ENCODE peak calls at places on chromosomes 6 and 20, in six cellular contexts. D is RWPE1; R is activated CD4-positive, alpha-beta T cell treated with anti-CD3 and anti-CD28 coated beads, Interleukin-2, amount 50 U/mL, for 24 hours; W is PC-3; K is T-helper 17 cell; O is colonic mucosa. Y is an unnamed sample.
A peak's percentile ranks its signal among the peaks of the same experiment; 100 is the strongest.

GRCh38 chr6:22236626-22237414 is 60.0 kb downstream of the PRL start:
- DNase-seq in R (no peak), D (peak; percentile 80), W (peak; percentile 97), K (no peak), O (no peak), Y (no peak)

GRCh38 chr6:32666420-32667300 is at the start of gene HLA-DQB1:
- DNase-seq in W (peak; percentile 59), D (peak; percentile 51), O (peak; percentile 19), K (no peak), R (no peak), Y (no peak)

GRCh38 chr6:27662770-27663169 is 189.9 kb upstream of the ZNF184 start:
- DNase-seq in K (no peak), W (no peak), D (no peak), O (no peak), R (no peak), Y (no peak)

GRCh38 chr6:19578489-19578888 is 258.7 kb upstream of the ID4 start:
- DNase-seq in K (no peak), O (no peak), D (no peak), W (no peak), R (no peak), Y (no peak)

GRCh38 chr6:41940759-41941279 is 789 bp downstream of the CCND3 start:
- DNase-seq in D (peak; percentile 45), K (peak; percentile 34), O (peak; percentile 65), R (no peak), W (peak; percentile 13), Y (peak; percentile 76)

GRCh38 chr6:44067073-44067759 is 60.0 kb downstream of the MRPL14 start:
- DNase-seq in D (no peak), R (no peak), K (no peak), O (no peak), W (no peak), Y (no peak)

GRCh38 chr6:10518461-10519216 is 2.5 kb upstream of the GCNT2 start:
- DNase-seq in O (peak; percentile 44), W (peak; percentile 77), D (no peak), K (no peak), R (no peak), Y (no peak)

GRCh38 chr6:110348956-110349565 is 9.1 kb downstream of the METTL24 start:
- DNase-seq in W (no peak), K (no peak), O (no peak), D (no peak), R (no peak), Y (no peak)

GRCh38 chr6:108497883-108498282 is 62.8 kb upstream of the FOXO3 start:
- DNase-seq in K (no peak), W (peak; percentile 52), R (no peak), O (peak; percentile 19), D (peak; percentile 15), Y (no peak)

GRCh38 chr6:148969679-148970078 is 222.8 kb downstream of the UST start:
- DNase-seq in R (no peak), W (no peak), D (no peak), K (no peak), O (no peak), Y (no peak)

GRCh38 chr6:81708306-81708705 is 44.2 kb downstream of the TENT5A start:
- DNase-seq in W (no peak), R (no peak), O (no peak), K (no peak), D (no peak), Y (no peak)

GRCh38 chr20:48818481-48818987 is 9.3 kb downstream of the PREX1 start:
- DNase-seq in O (no peak), D (no peak), K (no peak), R (no peak), W (no peak), Y (no peak)

GRCh38 chr20:3777726-3778629 is 3.3 kb downstream of the SPEF1 start:
- DNase-seq in K (peak; percentile 41), D (peak; percentile 63), O (peak; percentile 77), R (no peak), W (peak; percentile 24), Y (no peak)

GRCh38 chr6:31920803-31921202 is 6.7 kb upstream of the C2 start:
- DNase-seq in W (no peak), O (no peak), D (no peak), R (no peak), K (no peak), Y (no peak)

GRCh38 chr6:28567506-28567905 is 41.8 kb downstream of the GPX5 start:
- DNase-seq in O (no peak), R (no peak), K (no peak), W (no peak), D (no peak), Y (no peak)

GRCh38 chr6:45613678-45614077 is 235.9 kb upstream of the SUPT3H start:
- DNase-seq in D (peak; percentile 69), K (no peak), O (peak; percentile 33), R (no peak), W (no peak), Y (no peak)

GRCh38 chr6:112357801-112358200 is 10.7 kb downstream of the RFPL4B start:
- DNase-seq in O (no peak), R (no peak), W (peak; percentile 46), D (no peak), K (no peak), Y (no peak)

GRCh38 chr6:42564496-42564890 is 664 bp downstream of the UBR2 start:
- DNase-seq in O (no peak), D (peak; percentile 47), K (no peak), R (no peak), W (peak; percentile 22), Y (no peak)

GRCh38 chr6:130841128-130841728 is 14.0 kb downstream of the SMLR1 start:
- DNase-seq in D (no peak), K (no peak), O (no peak), R (no peak), W (no peak), Y (no peak)

GRCh38 chr20:53586640-53587039 is 7.0 kb downstream of the ZNF217 start:
- DNase-seq in D (no peak), K (no peak), O (no peak), R (no peak), W (no peak), Y (no peak)

GRCh38 chr6:34095741-34096140 is 50.1 kb downstream of the GRM4 start:
- DNase-seq in K (no peak), O (no peak), W (no peak), D (no peak), R (no peak), Y (no peak)

GRCh38 chr20:63100401-63100925 is 93.7 kb upstream of the BHLHE23 start:
- DNase-seq in D (no peak), R (no peak), W (no peak), O (no peak), K (no peak), Y (peak; percentile 17)

GRCh38 chr6:107491791-107492674 is 2.1 kb downstream of the SOBP start:
- DNase-seq in D (no peak), W (no peak), O (no peak), R (no peak), K (no peak), Y (no peak)

GRCh38 chr6:55919909-55920308 is 44.5 kb upstream of the BMP5 start:
- DNase-seq in D (no peak), O (no peak), K (no peak), W (no peak), R (no peak), Y (no peak)

GRCh38 chr20:59033616-59034165 is 1.6 kb upstream of the ATP5F1E start:
- DNase-seq in K (no peak), W (no peak), D (no peak), O (no peak), R (no peak), Y (no peak)

GRCh38 chr20:19291024-19291817 is 78.8 kb downstream of the SLC24A3 start:
- DNase-seq in D (no peak), W (no peak), O (no peak), R (no peak), K (no peak), Y (no peak)

GRCh38 chr6:146857960-146858308 is 259.2 kb downstream of the ADGB start:
- DNase-seq in K (no peak), R (no peak), W (no peak), O (no peak), D (no peak), Y (no peak)

GRCh38 chr20:61736001-61736635 is 329.6 kb downstream of the TAF4 start:
- DNase-seq in O (no peak), K (no peak), R (no peak), W (no peak), D (no peak), Y (no peak)

GRCh38 chr6:74167951-74168350 is 471.9 kb downstream of the CD109 start:
- DNase-seq in W (no peak), O (no peak), R (no peak), D (no peak), K (no peak), Y (no peak)